ENCODE peak calls at places on chromosomes 12 and 14, in seven cellular contexts. T, U, Z, H, K, P and O are unnamed samples.

GRCh38 chr12:54689034-54689372 is 40.8 kb upstream of the DCD start:
- DNase-seq in K (peak; percentile 73), T (no peak), H (no peak), P (peak; percentile 11), U (no peak), Z (no peak), O (no peak)

GRCh38 chr14:55052259-55052930 is 948 bp downstream of the MAPK1IP1L start:
- DNase-seq in P (peak; percentile 55), H (no peak), Z (no peak), T (no peak), K (no peak), U (no peak), O (no peak)

GRCh38 chr14:73833530-73834257 is 17.9 kb upstream of the PTGR2 start:
- DNase-seq in Z (no peak), H (no peak), T (peak; percentile 38), K (no peak), P (no peak), U (no peak), O (no peak)

GRCh38 chr14:63178912-63179311 is 25.3 kb upstream of the RHOJ start:
- DNase-seq in Z (no peak), H (no peak), T (no peak), K (no peak), P (no peak), U (no peak), O (no peak)

GRCh38 chr12:126390969-126391566 is 1325.8 kb downstream of the AACS start:
- DNase-seq in K (no peak), H (no peak), P (no peak), Z (no peak), T (no peak), U (no peak), O (no peak)

GRCh38 chr14:65079201-65079600 is 23.1 kb downstream of the MAX start:
- DNase-seq in K (no peak), T (no peak), H (no peak), P (no peak), Z (no peak), U (no peak), O (no peak)

GRCh38 chr14:39217214-39217879 is 16.4 kb upstream of the MIA2 start:
- DNase-seq in Z (no peak), H (no peak), U (no peak), K (no peak), T (no peak), P (no peak), O (no peak)

GRCh38 chr14:33475623-33476022 is 475.3 kb downstream of the EGLN3 start:
- DNase-seq in Z (no peak), P (no peak), H (no peak), T (peak; percentile 13), K (peak; percentile 54), U (no peak), O (no peak)

GRCh38 chr14:24076302-24076601 is 4.9 kb downstream of the CPNE6 start:
- DNase-seq in T (no peak), H (no peak), P (no peak), K (no peak), U (no peak), Z (no peak), O (no peak)

GRCh38 chr12:110373025-110373876 is 30.3 kb downstream of the ANAPC7 start:
- DNase-seq in K (no peak), P (no peak), Z (no peak), T (no peak), U (no peak), H (no peak), O (no peak)

GRCh38 chr14:45891417-45892080 is 638.5 kb upstream of the MIS18BP1 start:
- DNase-seq in Z (no peak), U (no peak), P (no peak), H (no peak), K (peak; percentile 93), T (peak; percentile 2), O (no peak)

GRCh38 chr12:43337571-43338497 is 214.2 kb downstream of the ADAMTS20 start:
- DNase-seq in T (no peak), U (no peak), Z (no peak), P (no peak), H (no peak), K (no peak), O (no peak)

GRCh38 chr12:34402899-34403705 is 380.8 kb downstream of the ALG10 start:
- DNase-seq in U (no peak), H (no peak), T (no peak), P (no peak), Z (peak; percentile 9), K (no peak), O (no peak)

GRCh38 chr12:50234347-50234746 is 49.0 kb downstream of the LIMA1 start:
- DNase-seq in H (no peak), P (no peak), U (no peak), K (no peak), Z (no peak), T (no peak), O (no peak)